ENCODE peak calls at places on chromosomes 3 and 15, in six cellular contexts. I is IMR-90, V is left lung, Y is tibial nerve, J is ovary, S is upper lobe of right lung. M is an unnamed sample.

GRCh38 chr3:177337548-177338331 is 140.5 kb upstream of the TBL1XR1 start:
- DNase-seq in J (no peak), S (no peak), I (peak; percentile 82), V (no peak), Y (no peak), M (no peak)

GRCh38 chr3:53846134-53846850 is at the start of the genes CHDH and IL17RB:
- DNase-seq in J (peak; percentile 78), Y (no peak), S (peak; percentile 92), V (peak; percentile 92), I (no peak), M (peak; percentile 68)

GRCh38 chr15:83504365-83504764 is 57.2 kb downstream of the SH3GL3 start:
- DNase-seq in Y (no peak), J (no peak), S (no peak), V (no peak), I (no peak), M (no peak)

GRCh38 chr3:162777118-162777517 is 1280.5 kb downstream of the OTOL1 start:
- DNase-seq in J (no peak), Y (no peak), V (no peak), S (no peak), I (no peak), M (no peak)

GRCh38 chr15:99582508-99582960 is 16.8 kb downstream of the MEF2A start:
- DNase-seq in V (no peak), S (no peak), Y (no peak), I (no peak), J (no peak), M (no peak)

GRCh38 chr3:35946857-35947514 is 307.7 kb downstream of the ARPP21 start:
- DNase-seq in S (no peak), I (no peak), V (no peak), J (no peak), Y (no peak), M (no peak)

GRCh38 chr3:60431599-60431958 is 819.7 kb downstream of the FHIT start:
- DNase-seq in S (no peak), V (no peak), Y (no peak), I (peak; percentile 48), J (no peak), M (no peak)

GRCh38 chr15:27017168-27017809 is 46.3 kb downstream of the GABRG3 start:
- DNase-seq in Y (peak; percentile 30), I (peak; percentile 58), V (no peak), J (no peak), S (no peak), M (no peak)

GRCh38 chr15:93253656-93254055 is 164.6 kb upstream of the RGMA start:
- DNase-seq in S (no peak), V (no peak), I (no peak), J (no peak), Y (no peak), M (no peak)

GRCh38 chr3:50639055-50639494 is 22.1 kb downstream of the MAPKAPK3 start:
- DNase-seq in Y (no peak), S (no peak), I (peak; percentile 76), J (no peak), V (no peak), M (peak; percentile 59)

GRCh38 chr15:80599359-80599758 is 95.8 kb upstream of the ABHD17C start:
- DNase-seq in I (peak; percentile 86), Y (no peak), S (no peak), J (no peak), V (no peak), M (no peak)

GRCh38 chr15:22877122-22877521 is 38.7 kb downstream of the NIPA2 start:
- DNase-seq in I (no peak), S (no peak), V (no peak), J (no peak), Y (no peak), M (no peak)

GRCh38 chr15:95085056-95085455 is 853.7 kb downstream of the MCTP2 start:
- DNase-seq in I (no peak), Y (no peak), J (no peak), V (no peak), S (no peak), M (no peak)

GRCh38 chr3:161291191-161291901 is 70.2 kb downstream of the NMD3 start:
- DNase-seq in J (no peak), Y (no peak), S (no peak), I (no peak), V (no peak), M (no peak)

GRCh38 chr3:153051427-153052095 is 110.5 kb upstream of the RAP2B start:
- DNase-seq in S (no peak), V (no peak), I (peak; percentile 92), Y (no peak), J (no peak), M (no peak)

GRCh38 chr3:141795719-141796435 is 32.7 kb downstream of the GRK7 start:
- DNase-seq in Y (peak; percentile 36), I (no peak), V (no peak), S (peak; percentile 85), J (no peak), M (peak; percentile 69)

GRCh38 chr3:41888368-41889076 is 73.4 kb downstream of the ULK4 start:
- DNase-seq in I (no peak), J (no peak), S (no peak), V (no peak), Y (no peak), M (no peak)

GRCh38 chr15:100879046-100879445 is 585 bp upstream of the ALDH1A3 start:
- DNase-seq in J (no peak), S (no peak), I (no peak), V (no peak), Y (no peak), M (no peak)

GRCh38 chr3:65153850-65154512 is 466.2 kb upstream of the ADAMTS9 start:
- DNase-seq in Y (no peak), J (no peak), I (no peak), V (no peak), S (no peak), M (no peak)

GRCh38 chr15:25677719-25678497 is 185.2 kb downstream of the ATP10A start:
- DNase-seq in Y (no peak), I (no peak), J (no peak), V (no peak), S (no peak), M (no peak)

GRCh38 chr3:147521646-147522045 is 112.5 kb downstream of the ZIC1 start:
- DNase-seq in S (no peak), Y (no peak), I (peak; percentile 37), V (no peak), J (no peak), M (no peak)

GRCh38 chr3:30081904-30082303 is 524.5 kb upstream of the TGFBR2 start:
- DNase-seq in Y (no peak), I (no peak), S (no peak), J (no peak), V (no peak), M (no peak)

GRCh38 chr15:85788796-85789495 is 5.8 kb downstream of the KLHL25 start:
- DNase-seq in I (no peak), Y (no peak), J (no peak), S (peak; percentile 82), V (peak; percentile 84), M (peak; percentile 67)

GRCh38 chr3:136682740-136683312 is 69.4 kb downstream of the STAG1 start:
- DNase-seq in J (no peak), V (no peak), S (no peak), I (no peak), Y (no peak), M (no peak)

GRCh38 chr3:172305552-172305951 is 142.7 kb downstream of the GHSR start:
- DNase-seq in I (peak; percentile 86), V (no peak), J (no peak), Y (no peak), S (no peak), M (no peak)

GRCh38 chr15:89459271-89460038 is 36.9 kb downstream of the RHCG start:
- DNase-seq in V (no peak), Y (no peak), I (no peak), S (peak; percentile 31), J (no peak), M (peak; percentile 33)
- H3K27me3 ChIP-seq in V (no peaks in the 10 kb centered on the region), Y (no peaks in the 10 kb centered on the region), I (peaks cover 7% of the 10 kb centered on the region), S (peaks cover 8% of the 10 kb centered on the region), J (no peaks in the 10 kb centered on the region), M (no peaks in the 10 kb centered on the region)

DNA sequence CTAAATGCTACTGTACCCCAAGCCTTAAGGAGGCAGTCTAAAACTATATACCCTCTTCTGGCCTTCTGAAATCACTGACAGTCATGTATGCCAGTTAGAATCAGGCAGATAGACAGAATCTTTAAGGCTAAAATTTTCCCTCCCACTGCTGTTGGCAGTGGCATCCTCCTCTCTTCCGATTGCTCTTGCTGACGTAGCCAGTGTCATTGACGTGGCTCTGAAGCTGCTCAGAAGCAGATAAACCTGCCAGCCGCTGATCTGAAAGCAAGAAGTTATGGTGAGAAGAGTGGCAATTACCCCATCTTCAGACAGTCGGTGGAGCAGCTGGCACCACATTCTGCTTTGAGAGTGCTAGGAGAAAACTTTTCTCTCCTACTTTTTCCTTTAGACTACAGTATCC is 3.3 kb downstream of the RYR3 start:
- DNase-seq in V (no peak), S (no peak), Y (no peak), J (no peak), I (no peak), M (no peak)
- H3K27me3 ChIP-seq in V (peaks cover 31% of the 10 kb centered on the region), S (peaks cover 22% of the 10 kb centered on the region), Y (peaks cover 30% of the 10 kb centered on the region), J (no peaks in the 10 kb centered on the region), I (peaks cover 36% of the 10 kb centered on the region), M (no peaks in the 10 kb centered on the region)

DNA sequence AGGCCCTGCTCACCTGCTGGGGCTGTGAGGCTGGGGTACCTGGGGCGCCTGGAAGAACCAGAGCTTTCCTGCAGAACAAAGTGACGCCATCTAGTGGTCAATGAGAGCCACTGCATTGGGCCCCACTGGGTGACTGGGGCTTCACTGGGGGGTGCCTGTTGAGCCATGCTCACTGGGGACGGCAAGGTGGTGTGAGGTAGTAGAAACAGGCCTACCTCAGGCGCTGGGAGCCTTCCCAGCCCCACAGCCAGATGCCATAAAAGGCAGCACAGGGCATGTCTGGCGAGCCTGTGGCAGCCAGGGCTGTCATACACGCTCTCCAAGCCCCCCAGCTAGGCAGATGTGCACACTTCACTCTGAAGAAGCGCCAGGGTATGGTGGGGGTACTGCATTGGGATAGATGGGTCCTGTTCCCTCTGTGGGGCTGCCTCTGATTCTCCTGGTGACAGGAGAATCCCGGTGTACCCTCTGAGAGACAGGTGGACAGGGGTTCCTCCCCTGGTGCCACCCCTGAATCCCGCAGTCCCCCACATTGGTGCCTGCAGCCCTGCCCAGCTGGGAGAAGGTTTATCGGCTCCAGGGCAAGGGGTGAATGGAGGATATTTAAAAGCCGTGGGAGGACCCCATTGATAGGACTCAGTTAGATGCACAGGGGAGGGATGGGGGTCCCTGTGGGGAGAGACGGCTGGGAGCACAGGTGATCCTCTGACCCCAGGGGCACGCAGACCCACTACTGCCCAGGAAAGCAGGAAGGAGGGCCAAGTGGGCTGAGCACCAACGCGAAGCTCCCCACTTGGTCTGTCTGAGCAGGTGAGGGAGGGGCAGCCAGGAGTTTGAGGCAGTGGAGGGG is 178.8 kb downstream of the NSMCE3 start:
- DNase-seq in I (peak; percentile 11), S (no peak), Y (no peak), V (no peak), J (no peak), M (no peak)
- H3K27me3 ChIP-seq in I (no peaks in the 10 kb centered on the region), S (no peaks in the 10 kb centered on the region), Y (no peaks in the 10 kb centered on the region), V (no peaks in the 10 kb centered on the region), J (no peaks in the 10 kb centered on the region), M (no peaks in the 10 kb centered on the region)

DNA sequence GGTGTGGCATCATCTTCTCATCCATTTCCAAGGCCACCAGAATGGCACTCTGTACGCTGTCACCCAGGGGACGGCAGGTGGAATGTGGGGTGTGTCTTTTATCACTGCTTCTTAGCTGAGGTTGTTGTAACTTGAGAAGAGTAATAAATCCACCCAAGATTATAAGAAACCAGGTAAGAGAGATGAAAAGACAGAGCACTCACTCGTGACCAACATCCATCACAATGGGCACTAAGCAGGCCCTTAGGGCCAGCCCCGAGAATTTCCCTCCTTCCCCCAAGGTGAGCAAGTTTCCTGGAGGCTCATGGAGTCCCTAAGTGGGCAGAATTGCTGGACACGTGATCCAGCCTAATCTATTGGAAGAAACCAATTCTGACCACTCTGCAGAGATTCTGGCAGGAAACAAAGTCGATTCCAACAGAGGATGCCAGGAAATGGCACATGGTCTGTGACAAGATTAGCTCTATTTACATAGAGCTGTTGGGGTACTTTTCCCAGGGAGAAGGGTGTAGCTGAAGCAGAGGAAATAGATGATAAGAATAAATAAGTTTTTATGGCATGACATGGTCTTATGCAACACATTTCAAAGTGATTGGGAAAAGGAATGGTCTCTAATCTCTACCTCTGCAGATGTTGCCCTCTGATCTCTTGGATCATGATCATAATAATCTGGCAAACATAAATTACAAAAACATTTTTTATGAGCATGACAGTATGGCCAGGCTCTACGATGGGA is 22.5 kb downstream of the SLC6A20 start:
- DNase-seq in V (no peak), Y (no peak), I (no peak), S (no peak), J (no peak), M (no peak)
- H3K27me3 ChIP-seq in V (no peaks in the 10 kb centered on the region), Y (no peaks in the 10 kb centered on the region), I (peaks cover 78% of the 10 kb centered on the region), S (no peaks in the 10 kb centered on the region), J (no peaks in the 10 kb centered on the region), M (no peaks in the 10 kb centered on the region)